ENCODE peak calls at places on chromosomes 7 and 10, in ten cellular contexts. L, X, P, H, S, O, Q, W, E and R are unnamed samples.

GRCh38 chr10:126609566-126609965 is 60.9 kb downstream of the C10orf90 start:
- DNase-seq in W (no peak), L (no peak), P (no peak), X (no peak), O (no peak), Q (no peak), S (no peak), H (no peak), E (no peak), R (no peak)

GRCh38 chr10:43398939-43399871 is 9.8 kb downstream of the HNRNPF start:
- DNase-seq in H (no peak), S (no peak), X (no peak), P (peak; percentile 84), Q (no peak), W (peak; percentile 41), O (peak; percentile 71), E (no peak), L (no peak), R (no peak)

GRCh38 chr7:133613250-133613649 is 360.4 kb downstream of the EXOC4 start:
- DNase-seq in S (no peak), O (no peak), L (no peak), X (no peak), Q (no peak), E (no peak), W (no peak), P (no peak), H (no peak), R (no peak)

GRCh38 chr10:89427629-89428028 is 13.3 kb downstream of the IFIT5 start:
- DNase-seq in W (peak; percentile 48), E (no peak), L (no peak), O (no peak), P (peak; percentile 85), X (no peak), Q (no peak), H (no peak), S (no peak), R (no peak)

GRCh38 chr10:23067337-23067736 is 28.0 kb upstream of the MSRB2 start:
- DNase-seq in W (no peak), X (no peak), H (no peak), P (no peak), S (no peak), Q (no peak), E (no peak), L (no peak), O (no peak), R (no peak)

GRCh38 chr7:114819629-114820362 is 102.1 kb upstream of the MDFIC start:
- DNase-seq in O (no peak), Q (no peak), L (peak; percentile 26), W (peak; percentile 97), S (no peak), E (no peak), H (peak; percentile 95), X (peak; percentile 69), P (peak; percentile 67), R (no peak)

GRCh38 chr10:101238732-101239105 is 9.5 kb upstream of the LBX1 start:
- DNase-seq in Q (no peak), O (peak; percentile 44), E (no peak), W (no peak), X (peak; percentile 18), H (no peak), P (peak; percentile 55), S (peak; percentile 76), L (no peak), R (no peak)

GRCh38 chr7:151205749-151206148 is 4.5 kb downstream of the H2BK1 start:
- DNase-seq in H (no peak), S (no peak), P (peak; percentile 57), W (no peak), X (no peak), O (no peak), L (no peak), Q (no peak), E (no peak), R (no peak)

GRCh38 chr7:31095286-31096197 is 43.4 kb downstream of the ADCYAP1R1 start:
- DNase-seq in P (no peak), X (no peak), S (no peak), Q (no peak), W (no peak), L (peak; percentile 10), E (no peak), O (no peak), H (no peak), R (no peak)

GRCh38 chr10:124429576-124429975 is 10.9 kb upstream of the OAT start:
- DNase-seq in E (no peak), H (no peak), Q (no peak), P (no peak), X (no peak), S (no peak), L (no peak), O (no peak), W (no peak), R (no peak)

GRCh38 chr10:131854579-131855335 is 46.1 kb upstream of the PPP2R2D start:
- DNase-seq in L (peak; percentile 8), H (no peak), P (no peak), E (no peak), W (no peak), X (no peak), Q (no peak), O (no peak), S (no peak), R (no peak)
- TF ChIP-seq CTCF in L (no peak), H (no peak), P (no peak), E (no peak), W (no peak), X (no peak), Q (no peak), O (no peak), S (no peak), R (no peak)

DNA sequence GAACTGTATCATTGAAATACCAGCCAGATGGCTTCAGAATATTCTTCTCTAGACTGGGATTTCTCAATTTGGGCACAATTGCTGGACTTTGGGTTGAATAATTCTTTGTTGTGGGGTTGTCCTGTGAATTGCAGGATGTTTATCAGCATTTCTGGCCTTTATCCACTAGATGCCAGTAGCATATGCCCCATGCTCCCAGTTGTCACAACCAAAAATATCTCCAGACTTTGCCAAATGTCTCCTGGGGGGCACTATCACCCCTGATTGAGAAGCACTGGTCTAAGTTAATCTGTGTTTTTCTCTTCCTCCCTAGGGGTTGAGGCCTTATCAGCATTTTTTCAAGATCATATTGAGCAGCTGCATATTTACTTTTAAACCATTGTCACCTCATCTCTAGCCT is 204.9 kb upstream of the SP8 start:
- DNase-seq in S (no peak), E (no peak), O (no peak), H (no peak), L (no peak), P (no peak), W (no peak), X (no peak), Q (no peak), R (no peak)
- TF ChIP-seq CTCF in S (no peak), E (no peak), O (no peak), H (no peak), L (no peak), P (no peak), W (no peak), X (peak; percentile 37), Q (no peak), R (no peak)

DNA sequence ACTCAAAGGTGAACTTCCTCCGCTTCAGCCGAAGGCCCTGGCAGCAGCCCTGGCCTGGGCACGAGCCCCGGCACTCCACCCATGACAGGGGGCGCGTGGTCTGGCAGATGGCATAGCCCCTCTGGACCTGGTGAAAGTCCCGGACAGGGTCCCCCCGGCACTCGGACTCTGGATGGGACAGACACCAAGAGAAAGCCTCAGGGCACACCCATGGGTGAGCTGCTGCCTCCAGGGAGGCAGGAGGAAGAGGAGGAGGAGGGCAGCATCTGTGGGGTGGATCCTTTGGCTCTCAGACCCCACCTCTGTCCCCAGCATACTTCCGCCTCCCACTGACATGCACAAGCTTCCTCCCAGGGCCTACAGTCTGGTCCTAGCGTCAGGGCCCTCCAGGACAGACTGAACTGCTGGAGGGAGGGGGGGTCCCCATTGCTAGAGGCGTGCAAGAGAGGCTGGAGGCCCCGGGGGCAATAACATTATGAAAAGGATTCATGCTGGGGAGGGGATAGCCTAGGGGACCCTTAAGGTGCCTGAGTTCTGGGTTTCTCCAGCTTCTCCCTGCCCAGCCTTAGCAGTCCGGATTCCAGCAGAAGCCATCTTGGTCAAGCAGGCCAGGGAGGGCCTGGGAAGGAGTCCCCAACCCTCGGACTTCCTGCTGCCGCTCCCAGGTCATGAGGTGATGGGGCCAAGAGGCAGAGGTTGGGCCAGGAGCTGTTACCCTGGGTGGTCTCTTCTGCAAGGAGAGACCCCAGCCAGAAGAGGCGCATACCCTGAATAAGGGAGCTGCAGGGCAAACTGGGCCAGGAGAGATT is 169.3 kb downstream of the LCOR start:
- DNase-seq in P (peak; percentile 52), O (no peak), S (no peak), X (no peak), H (no peak), E (no peak), Q (no peak), W (no peak), L (no peak), R (no peak)
- TF ChIP-seq CTCF in P (no peak), O (no peak), S (no peak), X (no peak), H (no peak), E (no peak), Q (no peak), W (no peak), L (no peak), R (no peak)

DNA sequence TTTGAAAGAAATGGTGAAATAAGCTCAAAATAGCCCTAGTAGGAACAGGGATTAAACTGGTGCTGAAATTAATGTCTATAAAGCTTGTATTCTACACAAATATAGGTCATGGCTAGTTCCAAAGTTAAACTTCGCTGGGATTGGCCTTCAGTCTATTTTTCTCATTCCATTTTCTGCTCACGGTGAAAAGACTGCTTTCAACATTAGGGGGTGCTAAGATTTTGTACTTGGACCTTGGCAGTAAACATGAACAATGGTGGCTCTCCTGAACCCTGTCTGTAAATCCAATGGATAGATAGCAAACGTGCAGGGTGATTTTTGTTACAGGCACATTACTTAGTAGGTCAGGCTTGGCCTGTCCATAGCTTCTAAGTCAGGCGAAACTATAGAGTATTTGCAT is 36.0 kb upstream of the RSU1 start:
- DNase-seq in S (no peak), O (peak; percentile 30), H (peak; percentile 39), E (no peak), X (peak; percentile 15), L (no peak), Q (no peak), W (peak; percentile 82), P (peak; percentile 85), R (no peak)
- TF ChIP-seq CTCF in S (peak; percentile 13), O (no peak), H (peak; percentile 53), E (no peak), X (peak; percentile 38), L (peak; percentile 40), Q (no peak), W (peak; percentile 57), P (peak; percentile 62), R (no peak)

GRCh38 chr10:115856580-115856979 is 416.4 kb downstream of the GFRA1 start:
- DNase-seq in Q (no peak), W (no peak), P (no peak), L (no peak), H (no peak), O (no peak), S (no peak), E (no peak), X (no peak), R (no peak)
- TF ChIP-seq CTCF in Q (no peak), W (no peak), P (no peak), L (no peak), H (no peak), O (no peak), S (no peak), E (no peak), X (no peak), R (no peak)

DNA sequence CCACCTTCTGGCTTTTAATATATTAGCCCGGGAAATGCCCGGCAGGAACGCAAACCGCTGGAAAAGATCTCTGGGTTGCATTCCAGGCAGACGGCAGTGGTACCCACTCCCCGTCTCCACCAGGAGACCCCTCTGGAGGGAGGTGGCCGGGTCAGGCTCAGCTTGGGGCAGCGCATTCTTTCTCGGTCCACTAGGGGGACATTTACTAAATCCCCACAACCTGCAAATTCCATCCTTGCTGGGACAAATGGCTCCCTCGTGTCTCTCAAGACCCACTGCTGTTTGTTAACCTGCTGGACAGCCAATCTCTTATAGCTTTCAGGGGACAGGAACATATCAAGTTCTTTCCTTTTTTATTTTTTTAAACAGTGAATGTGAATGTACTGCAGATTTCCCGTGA is 45.8 kb upstream of the CARD11 start:
- DNase-seq in L (no peak), E (no peak), Q (no peak), W (peak; percentile 8), H (peak; percentile 51), X (no peak), S (no peak), P (no peak), O (peak; percentile 47), R (no peak)
- TF ChIP-seq CTCF in L (peak; percentile 39), E (peak; percentile 61), Q (peak; percentile 55), W (peak; percentile 31), H (peak; percentile 45), X (peak; percentile 64), S (peak; percentile 48), P (peak; percentile 22), O (peak; percentile 62), R (peak; percentile 68)